ENCODE peak calls at places on chromosomes 1 and 21, in eight cellular contexts. Y is ACHN; R is endothelial cell; D is naive thymus-derived CD4-positive, alpha-beta T cell; X is non-pigmented ciliary epithelial cell; S is activated CD4-positive, alpha-beta memory T cell treated with anti-CD3 and anti-CD28 coated beads, Interleukin-2, amount 10 ng/mL, durations not matched to agents 7 days and 5 days; F is activated naive CD4-positive, alpha-beta T cell; H is GM12891. U is an unnamed sample.

GRCh38 chr1:212458817-212459216 is 26.1 kb downstream of the NENF start:
- DNase-seq in Y (no peak), R (no peak), D (no peak), X (no peak), S (no peak), F (peak), H (no peak), U (peak)

GRCh38 chr21:15094706-15095105 is 29.9 kb upstream of the NRIP1 start:
- DNase-seq in Y (no peak), R (no peak), D (no peak), X (no peak), S (no peak), F (no peak), H (no peak), U (no peak)

GRCh38 chr1:209355415-209355814 is 228.1 kb upstream of the CAMK1G start:
- DNase-seq in Y (no peak), R (no peak), D (no peak), X (no peak), S (no peak), F (no peak), H (no peak), U (no peak)

GRCh38 chr1:8381618-8382017 is 63.7 kb downstream of the SLC45A1 start:
- DNase-seq in Y (no peak), R (no peak), D (no peak), X (peak), S (no peak), F (no peak), H (no peak), U (no peak)

GRCh38 chr1:240823357-240823756 is 211.4 kb upstream of the GREM2 start:
- DNase-seq in Y (no peak), R (no peak), D (no peak), X (no peak), S (no peak), F (no peak), H (no peak), U (no peak)

GRCh38 chr1:84959294-84959693 is 37.6 kb downstream of the MCOLN2 start:
- DNase-seq in Y (no peak), R (no peak), D (no peak), X (no peak), S (peak), F (no peak), H (no peak), U (no peak)

GRCh38 chr1:197320991-197321531 is 53.0 kb downstream of the CRB1 start:
- DNase-seq in Y (peak), R (no peak), D (no peak), X (no peak), S (no peak), F (no peak), H (no peak), U (no peak)

GRCh38 chr1:65179148-65179547 is 31.1 kb downstream of the AK4 start:
- DNase-seq in Y (no peak), R (no peak), D (no peak), X (no peak), S (no peak), F (no peak), H (no peak), U (no peak)

GRCh38 chr1:32307313-32307712 is 15.4 kb downstream of the HDAC1 start:
- DNase-seq in Y (no peak), R (no peak), D (no peak), X (no peak), S (no peak), F (no peak), H (no peak), U (no peak)

GRCh38 chr1:3369437-3370076 is 84.9 kb upstream of the ARHGEF16 start:
- DNase-seq in Y (no peak), R (no peak), D (no peak), X (peak), S (no peak), F (no peak), H (no peak), U (no peak)

GRCh38 chr1:215476541-215476940 is 90.6 kb upstream of the KCTD3 start:
- DNase-seq in Y (no peak), R (no peak), D (no peak), X (no peak), S (no peak), F (no peak), H (no peak), U (no peak)

GRCh38 chr1:245211761-245212160 is 57.0 kb downstream of the KIF26B start:
- DNase-seq in Y (no peak), R (no peak), D (no peak), X (no peak), S (no peak), F (no peak), H (no peak), U (no peak)

GRCh38 chr1:155548706-155549105 is 13.9 kb downstream of the ASH1L start:
- DNase-seq in Y (no peak), R (no peak), D (no peak), X (no peak), S (no peak), F (no peak), H (no peak), U (no peak)